ENCODE peak calls at places on chromosomes 16 and 17, in five cellular contexts. T, G, R, S and E are unnamed samples.

GRCh38 chr17:54902611-54903010 is 2.0 kb downstream of the TOM1L1 start:
- DNase-seq in R (no peak), T (no peak), G (no peak), S (no peak), E (no peak)

GRCh38 chr17:64148699-64149098 is 18.8 kb upstream of the ERN1 start:
- DNase-seq in R (no peak), T (no peak), S (no peak), G (peak), E (peak)

GRCh38 chr17:17345686-17346427 is 42.7 kb downstream of the NT5M start:
- DNase-seq in S (no peak), T (no peak), G (no peak), R (no peak), E (no peak)

GRCh38 chr17:36066365-36066945 is 2.4 kb downstream of the CCL18 start:
- DNase-seq in R (no peak), G (no peak), S (no peak), T (no peak), E (no peak)

GRCh38 chr17:32609085-32609484 is 122.3 kb downstream of the CDK5R1 start:
- DNase-seq in G (peak), R (peak), T (peak), S (peak), E (peak)

GRCh38 chr17:50542795-50543774 is 3.9 kb upstream of the SPATA20 start:
- DNase-seq in T (no peak), G (peak), R (peak), S (no peak), E (no peak)

GRCh38 chr17:45857977-45858708 is 13.5 kb downstream of the SPPL2C start:
- DNase-seq in R (no peak), G (no peak), T (no peak), S (no peak), E (no peak)

GRCh38 chr17:8391711-8392110 is 5.9 kb downstream of the RNF222 start:
- DNase-seq in G (no peak), R (no peak), S (no peak), T (no peak), E (no peak)

GRCh38 chr17:77425791-77426641 is 285.2 kb downstream of the SEC14L1 start:
- DNase-seq in T (no peak), R (no peak), S (peak), G (peak), E (peak)

GRCh38 chr17:31197991-31198390 is 99.0 kb downstream of the OMG start:
- DNase-seq in T (no peak), G (no peak), S (no peak), R (no peak), E (no peak)

GRCh38 chr17:65618516-65618915 is 57.1 kb upstream of the AXIN2 start:
- DNase-seq in G (no peak), R (no peak), S (no peak), T (no peak), E (no peak)

GRCh38 chr16:84999200-84999599 is 12.1 kb downstream of the ZDHHC7 start:
- DNase-seq in R (no peak), S (no peak), T (no peak), G (peak), E (no peak)

GRCh38 chr17:77420804-77421634 is 280.2 kb downstream of the SEC14L1 start:
- DNase-seq in G (peak), T (peak), S (peak), R (no peak), E (no peak)

GRCh38 chr16:84773312-84773711 is 46.5 kb upstream of the CRISPLD2 start:
- DNase-seq in T (no peak), G (no peak), R (no peak), S (no peak), E (no peak)

GRCh38 chr17:38628441-38628840 is 22.7 kb upstream of the SRCIN1 start:
- DNase-seq in R (no peak), T (no peak), S (no peak), G (peak), E (peak)

GRCh38 chr16:11308493-11309283 is 27.6 kb upstream of the PRM1 start:
- DNase-seq in G (no peak), T (no peak), S (no peak), R (no peak), E (peak)

GRCh38 chr17:81386646-81387234 is 8.5 kb upstream of the BAHCC1 start:
- DNase-seq in S (no peak), R (peak), G (no peak), T (no peak), E (no peak)

GRCh38 chr16:72169708-72170107 is 2.2 kb downstream of the PMFBP1 start:
- DNase-seq in T (no peak), R (no peak), S (no peak), G (no peak), E (no peak)

GRCh38 chr17:48544356-48545021 is 420 bp downstream of the HOXB2 start:
- DNase-seq in R (peak), S (peak), G (no peak), T (no peak), E (no peak)

GRCh38 chr17:31171711-31172110 is 76.9 kb downstream of the NF1 start:
- DNase-seq in S (no peak), R (no peak), T (no peak), G (no peak), E (no peak)

GRCh38 chr16:13885700-13886099 is 34.3 kb upstream of the ERCC4 start:
- DNase-seq in G (no peak), R (no peak), T (no peak), S (no peak), E (no peak)

GRCh38 chr16:3553138-3553923 is 23.9 kb downstream of the NLRC3 start:
- DNase-seq in R (no peak), T (no peak), S (no peak), G (peak), E (no peak)

GRCh38 chr17:46795379-46795952 is 23.0 kb downstream of the WNT3 start:
- DNase-seq in G (peak), T (no peak), S (no peak), R (no peak), E (no peak)

GRCh38 chr17:17890773-17891759 is 54.3 kb upstream of the SREBF1 start:
- DNase-seq in R (peak), G (peak), S (no peak), T (peak), E (peak)

GRCh38 chr17:16342979-16343378 is 10.3 kb downstream of the CENPV start:
- DNase-seq in G (no peak), T (no peak), R (no peak), S (no peak), E (no peak)

GRCh38 chr17:32496348-32497078 is 9.7 kb downstream of the CDK5R1 start:
- DNase-seq in T (no peak), S (no peak), G (no peak), R (no peak), E (no peak)

GRCh38 chr17:16486373-16487250 is 5.4 kb downstream of the LRRC75A start:
- DNase-seq in T (no peak), G (peak), S (no peak), R (peak), E (no peak)

GRCh38 chr17:47850373-47850691 is 631 bp downstream of the SP6 start:
- DNase-seq in T (no peak), G (no peak), S (no peak), R (no peak), E (no peak)

GRCh38 chr17:42177684-42178083 is 3.3 kb downstream of the KCNH4 start:
- DNase-seq in R (no peak), G (peak), T (no peak), S (no peak), E (no peak)

GRCh38 chr16:68732068-68732680 is 4.9 kb upstream of the CDH1 start:
- DNase-seq in R (peak), T (no peak), G (peak), S (no peak), E (no peak)

GRCh38 chr16:57480127-57480753 is 6.1 kb downstream of the DOK4 start:
- DNase-seq in G (peak), T (no peak), S (no peak), R (peak), E (no peak)

GRCh38 chr16:74991593-74992403 is 6.9 kb upstream of the WDR59 start:
- DNase-seq in G (no peak), S (no peak), R (peak), T (no peak), E (no peak)

GRCh38 chr17:7903154-7904103 is 12.7 kb downstream of the RNF227 start:
- DNase-seq in T (no peak), G (no peak), R (no peak), S (no peak), E (no peak)

GRCh38 chr17:17021194-17021863 is 20.9 kb upstream of the MPRIP start:
- DNase-seq in T (no peak), G (peak), S (no peak), R (peak), E (no peak)

GRCh38 chr17:42276609-42277341 is 584 bp upstream of the STAT5B start:
- DNase-seq in R (peak), T (no peak), S (peak), G (peak), E (no peak)

GRCh38 chr16:58094791-58095574 is 34.2 kb downstream of the CFAP20 start:
- DNase-seq in G (no peak), R (no peak), S (no peak), T (no peak), E (no peak)

GRCh38 chr17:17494499-17495447 is 1.4 kb downstream of the RASD1 start:
- DNase-seq in G (no peak), R (peak), T (no peak), S (no peak), E (no peak)